ENCODE peak calls at places on chromosomes 11 and 22, in six cellular contexts. One of them, this sample, is unnamed.

GRCh38 chr11:73358071-73358470 is 18.1 kb upstream of the RELT start:
- DNase-seq in AG04450: no peak
- DNase-seq in NCI-H748 treated with DMSO at 0.1 percent for 48 hours: no peak
- DNase-seq in AG09319: no peak
- DNase-seq in pulmonary artery endothelial cell: no peak
- DNase-seq in iPS-NIHi11: no peak
- DNase-seq in this sample: no peak

GRCh38 chr11:17369685-17370243 is 18.2 kb downstream of the NCR3LG1 start:
- DNase-seq in AG04450: no peak
- DNase-seq in NCI-H748 treated with DMSO at 0.1 percent for 48 hours: no peak
- DNase-seq in AG09319: no peak
- DNase-seq in pulmonary artery endothelial cell: no peak
- DNase-seq in iPS-NIHi11: no peak
- DNase-seq in this sample: no peak

GRCh38 chr11:98772799-98773198 is 247.9 kb upstream of the CNTN5 start:
- DNase-seq in AG04450: no peak
- DNase-seq in NCI-H748 treated with DMSO at 0.1 percent for 48 hours: no peak
- DNase-seq in AG09319: no peak
- DNase-seq in pulmonary artery endothelial cell: no peak
- DNase-seq in iPS-NIHi11: peak; percentile 5
- DNase-seq in this sample: no peak

GRCh38 chr22:31870890-31871289 is 73.4 kb upstream of the YWHAH start:
- DNase-seq in AG04450: no peak
- DNase-seq in NCI-H748 treated with DMSO at 0.1 percent for 48 hours: no peak
- DNase-seq in AG09319: peak; percentile 27
- DNase-seq in pulmonary artery endothelial cell: peak; percentile 62
- DNase-seq in iPS-NIHi11: no peak
- DNase-seq in this sample: no peak

GRCh38 chr22:40345271-40345670 is 1.0 kb upstream of the ADSL start:
- DNase-seq in AG04450: no peak
- DNase-seq in NCI-H748 treated with DMSO at 0.1 percent for 48 hours: no peak
- DNase-seq in AG09319: no peak
- DNase-seq in pulmonary artery endothelial cell: no peak
- DNase-seq in iPS-NIHi11: no peak
- DNase-seq in this sample: no peak

GRCh38 chr22:27850000-27850465 is 48.5 kb upstream of the MN1 start:
- DNase-seq in AG04450: no peak
- DNase-seq in NCI-H748 treated with DMSO at 0.1 percent for 48 hours: no peak
- DNase-seq in AG09319: no peak
- DNase-seq in pulmonary artery endothelial cell: peak; percentile 29
- DNase-seq in iPS-NIHi11: no peak
- DNase-seq in this sample: no peak

GRCh38 chr11:128365044-128365443 is 222.3 kb downstream of the ETS1 start:
- DNase-seq in AG04450: peak; percentile 52
- DNase-seq in NCI-H748 treated with DMSO at 0.1 percent for 48 hours: no peak
- DNase-seq in AG09319: peak; percentile 70
- DNase-seq in pulmonary artery endothelial cell: no peak
- DNase-seq in iPS-NIHi11: peak; percentile 43
- DNase-seq in this sample: no peak

GRCh38 chr11:86743223-86744118 is 56.9 kb upstream of the PRSS23 start:
- DNase-seq in AG04450: peak; percentile 91
- DNase-seq in NCI-H748 treated with DMSO at 0.1 percent for 48 hours: no peak
- DNase-seq in AG09319: peak; percentile 63
- DNase-seq in pulmonary artery endothelial cell: peak; percentile 69
- DNase-seq in iPS-NIHi11: no peak
- DNase-seq in this sample: peak; percentile 96

GRCh38 chr22:33889748-33890147 is 30.5 kb downstream of the LARGE1 start:
- DNase-seq in AG04450: no peak
- DNase-seq in NCI-H748 treated with DMSO at 0.1 percent for 48 hours: no peak
- DNase-seq in AG09319: no peak
- DNase-seq in pulmonary artery endothelial cell: no peak
- DNase-seq in iPS-NIHi11: no peak
- DNase-seq in this sample: no peak